ENCODE peak calls at places on chromosomes 6 and 20, in five cellular contexts. S is stomach, G is lower leg skin, F is Panc1, E is fibroblast of lung. H is an unnamed sample.

GRCh38 chr20:21640556-21640955 is 64.9 kb upstream of the PAX1 start:
- DNase-seq in G (no peak), S (no peak), F (no peak), E (no peak), H (no peak)

GRCh38 chr6:142901616-142902015 is 43.4 kb downstream of the HIVEP2 start:
- DNase-seq in G (no peak), E (no peak), F (no peak), S (no peak), H (no peak)

GRCh38 chr20:63711085-63711645 is 3.3 kb downstream of the ZGPAT start:
- DNase-seq in E (no peak), G (peak), S (no peak), F (no peak), H (no peak)

GRCh38 chr6:76684881-76685280 is 612.4 kb upstream of the IMPG1 start:
- DNase-seq in G (no peak), S (no peak), F (no peak), E (no peak), H (peak)

GRCh38 chr6:3751019-3751729 is at the start of gene PXDC1:
- DNase-seq in S (no peak), E (no peak), F (no peak), G (peak), H (no peak)

GRCh38 chr6:11854418-11855165 is 76.0 kb upstream of the ADTRP start:
- DNase-seq in G (no peak), S (no peak), F (no peak), E (peak), H (peak)

GRCh38 chr6:5511924-5512323 is 250.6 kb downstream of the FARS2 start:
- DNase-seq in F (no peak), E (peak), S (no peak), G (no peak), H (peak)

GRCh38 chr6:127392301-127392700 is 48.9 kb upstream of the ECHDC1 start:
- DNase-seq in F (no peak), S (no peak), G (no peak), E (no peak), H (no peak)

GRCh38 chr20:52172392-52173047 is 19.1 kb downstream of the ZFP64 start:
- DNase-seq in E (no peak), S (no peak), G (no peak), F (no peak), H (no peak)

GRCh38 chr6:43869091-43869710 is 99.2 kb downstream of the VEGFA start:
- DNase-seq in E (no peak), F (no peak), G (no peak), S (no peak), H (no peak)

GRCh38 chr20:10040070-10040970 is 5.5 kb downstream of the ANKEF1 start:
- DNase-seq in G (no peak), E (peak), S (no peak), F (peak), H (peak)

GRCh38 chr6:161161889-161162624 is 111.8 kb downstream of the AGPAT4 start:
- DNase-seq in G (no peak), E (peak), S (no peak), F (no peak), H (no peak)

GRCh38 chr20:57347393-57347792 is 3.7 kb upstream of the RAE1 start:
- DNase-seq in S (no peak), F (no peak), G (no peak), E (no peak), H (no peak)

GRCh38 chr6:168968228-168968627 is 285.4 kb downstream of the THBS2 start:
- DNase-seq in G (peak), S (no peak), E (peak), F (no peak), H (peak)

GRCh38 chr20:31833130-31833930 is 12.1 kb downstream of the FOXS1 start:
- DNase-seq in E (no peak), F (no peak), G (peak), S (peak), H (peak)

GRCh38 chr6:130134594-130134993 is 88.2 kb downstream of the SAMD3 start:
- DNase-seq in F (no peak), S (no peak), E (no peak), G (no peak), H (no peak)

GRCh38 chr6:130140084-130140483 is 82.7 kb downstream of the SAMD3 start:
- DNase-seq in G (no peak), F (no peak), S (no peak), E (no peak), H (no peak)

GRCh38 chr6:130138909-130139242 is 83.9 kb downstream of the SAMD3 start:
- DNase-seq in E (no peak), F (no peak), S (no peak), G (no peak), H (no peak)

GRCh38 chr6:130136803-130137202 is 85.9 kb downstream of the SAMD3 start:
- DNase-seq in E (peak), F (no peak), S (no peak), G (no peak), H (no peak)

DNA sequence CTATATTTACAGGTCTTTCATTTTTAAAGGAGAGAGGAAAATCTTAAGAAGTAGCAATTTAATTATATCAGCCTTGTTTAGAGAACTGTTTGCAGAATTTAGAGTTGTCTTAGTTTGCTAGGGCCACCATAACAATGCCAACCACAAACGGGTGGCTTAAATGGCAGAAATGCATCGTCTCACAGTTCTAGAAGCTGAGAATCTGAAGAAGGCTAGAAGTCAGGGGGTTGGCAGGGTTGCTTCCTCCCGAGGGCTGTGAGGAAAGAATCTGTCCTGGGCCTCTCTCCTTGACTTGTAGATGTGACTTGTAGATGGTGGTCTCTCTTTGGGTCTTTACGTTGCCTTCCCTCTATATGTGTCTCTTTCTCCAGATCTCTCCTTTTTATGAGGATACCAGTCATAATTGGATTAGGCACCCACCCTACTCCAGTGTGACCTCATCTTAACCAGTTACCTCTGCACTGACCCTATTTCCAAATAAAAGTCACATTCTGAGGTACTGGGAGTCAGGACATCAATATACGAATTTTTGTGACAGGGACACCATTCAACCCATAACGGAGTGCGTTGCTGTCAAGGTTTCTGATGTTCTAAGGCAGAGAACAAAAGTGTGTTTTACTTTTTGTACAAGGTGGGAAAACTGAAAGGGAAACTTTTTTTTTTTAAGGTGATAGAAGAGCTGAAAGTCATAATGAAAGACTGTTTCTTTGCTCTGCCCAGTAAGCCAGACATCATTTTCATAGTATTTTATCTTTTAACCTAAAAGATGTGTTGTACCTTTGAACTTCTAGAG is 84.4 kb downstream of the SAMD3 start:
- DNase-seq in G (no peak), E (no peak), F (no peak), S (no peak), H (no peak)
- H3K4me3 ChIP-seq in G (no peak), E (no peak), F (no peak), S (no peak), H (no peak)

GRCh38 chr20:2088904-2089303 is 12.7 kb upstream of the STK35 start:
- DNase-seq in S (no peak), F (no peak), G (no peak), E (no peak), H (no peak)
- H3K4me3 ChIP-seq in S (no peak), F (no peak), G (no peak), E (no peak), H (no peak)

DNA sequence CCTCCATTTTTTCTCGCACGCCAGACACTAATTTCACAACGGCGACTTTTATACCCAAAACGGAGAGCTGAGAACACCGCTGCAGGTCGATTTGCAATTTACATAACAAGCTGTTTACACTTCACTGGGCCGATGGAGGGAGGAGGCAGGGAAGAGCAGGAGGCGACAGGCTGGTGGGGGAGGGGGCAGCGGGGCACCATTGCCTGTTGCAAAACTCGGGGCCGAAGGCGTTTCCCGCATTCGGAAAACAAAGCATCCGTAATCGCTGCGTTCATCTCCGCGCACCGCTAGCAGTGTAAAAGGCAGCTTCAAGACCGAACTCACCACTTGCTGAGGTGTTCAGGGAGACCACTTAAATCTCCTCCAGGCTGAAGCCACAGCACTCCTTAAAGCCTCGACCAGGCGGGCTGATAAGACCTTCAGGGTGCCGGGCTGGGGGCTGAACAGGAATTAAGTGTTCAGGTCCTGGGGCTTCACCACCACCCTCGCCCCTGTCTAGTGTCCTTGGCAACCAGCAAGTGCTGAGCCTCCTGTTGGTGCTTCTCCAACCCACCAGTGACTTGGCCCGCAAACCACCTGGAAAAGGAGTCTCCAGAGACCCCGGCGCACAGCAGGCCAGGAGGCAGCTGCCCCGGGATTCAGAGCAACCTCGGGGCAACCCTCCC is 2.0 kb upstream of the FOXC1 start:
- DNase-seq in S (no peak), G (peak), F (no peak), E (no peak), H (no peak)
- H3K4me3 ChIP-seq in S (peak), G (no peak), F (no peak), E (no peak), H (no peak)

GRCh38 chr6:10746915-10747250 is 722 bp upstream of the TMEM14B start:
- DNase-seq in F (no peak), E (no peak), G (no peak), S (no peak), H (no peak)
- H3K4me3 ChIP-seq in F (peak), E (peak), G (peak), S (peak), H (peak)

DNA sequence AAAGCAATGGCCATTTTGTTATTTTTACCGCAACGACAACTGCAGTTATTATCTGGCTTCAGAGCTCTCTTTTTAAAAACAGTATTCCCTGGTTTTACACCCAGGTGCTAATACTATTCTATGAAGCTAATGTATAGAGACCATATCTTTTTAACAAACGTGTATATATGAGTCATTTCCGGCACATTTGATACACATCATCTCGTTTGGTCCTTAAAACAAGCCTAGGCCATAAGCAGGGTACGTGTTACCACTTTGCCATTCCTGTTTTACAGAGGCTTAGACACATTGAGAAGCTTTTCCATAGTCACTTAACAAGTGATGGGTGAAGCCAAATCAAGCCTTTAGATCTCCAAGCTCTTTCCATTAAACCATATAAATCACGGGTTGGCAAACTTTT is 5.5 kb downstream of the TRAF3IP2 start:
- DNase-seq in F (no peak), S (no peak), E (no peak), G (no peak), H (no peak)
- H3K4me3 ChIP-seq in F (no peak), S (no peak), E (no peak), G (no peak), H (no peak)

GRCh38 chr6:36594029-36594815 is at the start of gene SRSF3:
- DNase-seq in G (peak), S (peak), F (peak), E (peak), H (peak)

GRCh38 chr6:36592221-36592655 is 1.9 kb upstream of the SRSF3 start:
- DNase-seq in G (peak), S (no peak), F (no peak), E (no peak), H (no peak)

GRCh38 chr6:36586606-36587005 is 7.6 kb upstream of the SRSF3 start:
- DNase-seq in F (no peak), S (no peak), E (no peak), G (peak), H (no peak)

GRCh38 chr6:36594816-36595167 is 630 bp downstream of the SRSF3 start:
- DNase-seq in G (peak), E (no peak), F (no peak), S (no peak), H (no peak)

DNA sequence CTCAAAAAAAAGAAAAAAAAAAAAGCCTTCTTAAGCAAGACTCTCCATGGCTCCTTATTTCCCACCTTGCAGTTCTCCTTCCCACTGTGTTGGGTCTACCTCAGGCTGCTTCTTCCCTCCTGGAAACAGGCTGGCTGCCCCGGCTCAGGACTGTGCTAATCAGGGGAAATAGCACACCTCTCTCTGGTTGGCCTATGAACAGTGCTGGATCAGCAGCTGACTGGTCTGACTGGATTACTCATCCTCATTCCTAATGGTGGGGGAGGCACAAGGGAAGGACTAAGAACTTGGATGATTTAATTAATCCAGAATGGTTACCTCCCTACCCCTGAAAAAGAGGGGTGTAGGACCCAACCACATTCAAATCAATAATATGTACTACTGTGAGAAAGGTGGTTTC is 3.9 kb upstream of the SRSF3 start:
- DNase-seq in G (peak), E (peak), F (no peak), S (no peak), H (peak)
- H3K4me3 ChIP-seq in G (no peak), E (no peak), F (no peak), S (no peak), H (no peak)

GRCh38 chr6:144899161-144899560 is 614.0 kb downstream of the UTRN start:
- DNase-seq in S (no peak), G (no peak), E (peak), F (no peak), H (peak)

GRCh38 chr6:144896876-144897275 is 611.7 kb downstream of the UTRN start:
- DNase-seq in E (no peak), F (no peak), S (no peak), G (no peak), H (no peak)

GRCh38 chr6:144898052-144898689 is 613.0 kb downstream of the UTRN start:
- DNase-seq in F (no peak), S (no peak), E (peak), G (no peak), H (peak)

GRCh38 chr6:144897441-144897921 is 612.3 kb downstream of the UTRN start:
- DNase-seq in E (peak), G (no peak), S (no peak), F (peak), H (peak)

GRCh38 chr6:144898741-144899140 is 613.6 kb downstream of the UTRN start:
- DNase-seq in E (no peak), F (no peak), G (no peak), S (no peak), H (no peak)
- H3K4me3 ChIP-seq in E (no peak), F (no peak), G (no peak), S (no peak), H (no peak)

H was measured in brain microvascular endothelial cell.